ENCODE peak calls at places on chromosomes 6 and 20, in six cellular contexts. J is neuronal stem cell, M is H9, F is IMR-90, V is H1, I is trophoblast cell. L is an unnamed sample.

GRCh38 chr6:91436448-91436847 is 849.6 kb upstream of the MAP3K7 start:
- DNase-seq in J (no peak), M (no peak), F (no peak), V (no peak), I (no peak), L (no peak)

GRCh38 chr20:18851556-18852098 is 38.0 kb downstream of the SCP2D1 start:
- DNase-seq in J (no peak), M (no peak), F (no peak), V (no peak), I (no peak), L (no peak)

GRCh38 chr20:3400260-3401155 is 7.0 kb downstream of the DNAAF9 start:
- DNase-seq in J (no peak), M (no peak), F (no peak), V (no peak), I (no peak), L (no peak)

GRCh38 chr20:46970937-46971630 is 76.4 kb downstream of the EYA2 start:
- DNase-seq in J (peak), M (peak), F (peak), V (no peak), I (peak), L (peak)

GRCh38 chr6:88359530-88360202 is 193.5 kb upstream of the CNR1 start:
- DNase-seq in J (no peak), M (no peak), F (no peak), V (no peak), I (no peak), L (no peak)

GRCh38 chr20:49482621-49483017 is at the start of gene KCNB1:
- DNase-seq in J (peak), M (peak), F (peak), V (peak), I (peak), L (peak)

GRCh38 chr6:150830409-150831165 is 34.9 kb upstream of the MTHFD1L start:
- DNase-seq in J (no peak), M (no peak), F (peak), V (no peak), I (no peak), L (no peak)

GRCh38 chr20:33908351-33908750 is 85.4 kb upstream of the RALY start:
- DNase-seq in J (no peak), M (no peak), F (peak), V (no peak), I (peak), L (peak)

GRCh38 chr6:159217595-159218275 is 48.5 kb downstream of the FNDC1 start:
- DNase-seq in J (no peak), M (peak), F (peak), V (peak), I (peak), L (no peak)

GRCh38 chr6:163945813-163946212 is 531.3 kb downstream of the QKI start:
- DNase-seq in J (no peak), M (no peak), F (no peak), V (no peak), I (no peak), L (no peak)

GRCh38 chr6:7922596-7922995 is 12.0 kb upstream of the TXNDC5 start:
- DNase-seq in J (no peak), M (no peak), F (peak), V (no peak), I (no peak), L (peak)

GRCh38 chr6:39266375-39266774 is 37.1 kb upstream of the KCNK5 start:
- DNase-seq in J (no peak), M (no peak), F (no peak), V (no peak), I (no peak), L (no peak)

GRCh38 chr6:41040101-41040910 is 1.3 kb upstream of the UNC5CL start:
- DNase-seq in J (no peak), M (no peak), F (no peak), V (no peak), I (peak), L (peak)

GRCh38 chr20:54458219-54458618 is 17.2 kb upstream of the DOK5 start:
- DNase-seq in J (no peak), M (no peak), F (no peak), V (no peak), I (no peak), L (no peak)

GRCh38 chr20:54454982-54455381 is 20.4 kb upstream of the DOK5 start:
- DNase-seq in J (no peak), M (no peak), F (no peak), V (no peak), I (no peak), L (no peak)

GRCh38 chr20:54456423-54456822 is 19.0 kb upstream of the DOK5 start:
- DNase-seq in J (no peak), M (no peak), F (no peak), V (no peak), I (peak), L (no peak)

GRCh38 chr20:54459279-54459678 is 16.1 kb upstream of the DOK5 start:
- DNase-seq in J (no peak), M (no peak), F (no peak), V (no peak), I (no peak), L (no peak)

GRCh38 chr20:54456972-54457371 is 18.4 kb upstream of the DOK5 start:
- DNase-seq in J (no peak), M (no peak), F (no peak), V (no peak), I (no peak), L (no peak)
- H4K91ac ChIP-seq in J (no peak), M (no peak), F (no peak), V (no peak), I (no peak), L (no peak)

DNA sequence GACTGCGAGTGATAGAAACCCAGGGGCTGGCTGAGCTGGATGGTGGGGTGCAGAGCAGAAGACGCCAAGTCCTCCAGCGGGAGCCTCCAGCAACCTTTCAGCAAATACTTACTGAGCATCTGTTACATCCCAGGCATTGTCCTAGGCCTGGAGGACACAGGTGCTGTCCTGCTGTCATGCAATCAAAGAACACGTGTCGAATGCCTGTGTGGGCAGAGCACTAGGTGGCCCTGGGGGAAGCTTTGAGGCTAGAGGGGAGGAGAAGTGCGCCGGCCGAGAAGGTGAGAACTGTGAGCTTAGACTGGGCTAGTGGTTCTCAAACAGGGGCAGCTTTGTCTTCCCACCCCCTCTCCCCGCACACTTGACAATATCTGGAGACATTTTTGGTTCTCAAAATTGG is 233.6 kb downstream of the BMP7 start:
- DNase-seq in J (no peak), M (no peak), F (no peak), V (no peak), I (no peak), L (no peak)
- H4K91ac ChIP-seq in J (no peak), M (no peak), F (no peak), V (no peak), I (no peak), L (peak)

DNA sequence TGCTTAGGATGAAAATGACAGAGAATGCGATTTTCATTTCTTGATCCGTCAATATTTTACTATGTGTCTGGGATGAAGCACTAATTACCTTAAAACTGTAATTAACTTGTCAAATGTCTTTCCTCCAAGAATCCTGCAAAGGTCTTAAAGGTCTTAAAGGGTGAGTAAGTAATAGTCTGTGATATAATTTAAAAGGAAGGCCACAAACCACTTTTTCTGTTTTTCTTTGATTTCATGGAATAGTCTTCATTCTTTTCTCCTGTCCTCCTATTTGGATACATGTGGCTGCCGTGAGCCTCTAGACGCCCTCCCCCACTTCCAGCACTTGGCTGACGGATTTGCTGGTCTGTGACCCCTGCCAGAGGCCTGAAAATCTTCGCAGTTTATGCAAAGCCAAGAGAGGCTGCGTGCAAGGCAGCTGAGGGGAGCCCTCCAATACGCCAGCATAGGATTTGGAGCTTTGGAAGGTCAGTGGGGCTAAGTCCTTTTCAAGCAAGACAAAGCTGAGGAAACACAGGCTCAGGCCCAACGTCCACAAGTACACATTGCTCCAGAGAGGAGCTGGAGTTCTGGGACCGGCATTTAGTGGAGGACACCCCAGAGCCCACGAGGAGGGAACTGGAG is 382.5 kb downstream of the SMOC2 start:
- DNase-seq in J (peak), M (no peak), F (no peak), V (no peak), I (no peak), L (peak)
- H4K91ac ChIP-seq in J (no peak), M (no peak), F (no peak), V (no peak), I (no peak), L (no peak)

DNA sequence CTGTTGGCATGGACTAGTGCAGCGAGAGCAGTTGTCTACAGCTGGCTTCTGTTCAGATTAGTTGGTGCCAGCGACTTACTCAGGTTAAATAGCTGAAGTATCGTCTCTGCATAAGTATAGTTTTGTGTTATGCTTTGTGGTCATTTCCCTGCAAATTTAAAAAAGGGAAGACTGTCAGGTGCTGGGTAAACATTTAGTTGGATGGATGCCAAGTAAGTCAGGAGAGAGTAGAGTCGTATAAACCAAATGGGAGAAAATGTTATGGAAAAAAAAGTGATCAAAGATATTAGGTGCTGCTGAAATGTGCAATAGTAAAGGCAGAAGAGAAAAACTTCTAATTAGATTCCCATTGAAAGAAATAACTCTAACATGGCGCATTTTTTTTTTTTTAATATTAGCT is 34.1 kb upstream of the CTAGE9 start:
- DNase-seq in J (no peak), M (no peak), F (no peak), V (no peak), I (no peak), L (no peak)
- H4K91ac ChIP-seq in J (no peak), M (no peak), F (no peak), V (no peak), I (no peak), L (no peak)

GRCh38 chr20:51014797-51015722 is 7.8 kb downstream of the KCNG1 start:
- DNase-seq in J (peak), M (peak), F (peak), V (peak), I (peak), L (peak)
- H4K91ac ChIP-seq in J (no peak), M (no peak), F (no peak), V (peak), I (no peak), L (peak)

GRCh38 chr6:5004373-5005037 is 668 bp upstream of the RPP40 start:
- DNase-seq in J (no peak), M (no peak), F (no peak), V (peak), I (no peak), L (no peak)
- H4K91ac ChIP-seq in J (no peak), M (no peak), F (peak), V (no peak), I (peak), L (peak)

GRCh38 chr6:116034327-116034726 is 26.4 kb downstream of the FRK start:
- DNase-seq in J (no peak), M (no peak), F (peak), V (no peak), I (no peak), L (peak)

GRCh38 chr6:116033687-116034303 is 26.9 kb downstream of the FRK start:
- DNase-seq in J (no peak), M (no peak), F (no peak), V (no peak), I (no peak), L (no peak)

GRCh38 chr6:116035616-116036015 is 25.1 kb downstream of the FRK start:
- DNase-seq in J (no peak), M (no peak), F (no peak), V (no peak), I (no peak), L (no peak)

GRCh38 chr6:116036075-116036773 is 24.5 kb downstream of the FRK start:
- DNase-seq in J (no peak), M (no peak), F (no peak), V (no peak), I (peak), L (no peak)

DNA sequence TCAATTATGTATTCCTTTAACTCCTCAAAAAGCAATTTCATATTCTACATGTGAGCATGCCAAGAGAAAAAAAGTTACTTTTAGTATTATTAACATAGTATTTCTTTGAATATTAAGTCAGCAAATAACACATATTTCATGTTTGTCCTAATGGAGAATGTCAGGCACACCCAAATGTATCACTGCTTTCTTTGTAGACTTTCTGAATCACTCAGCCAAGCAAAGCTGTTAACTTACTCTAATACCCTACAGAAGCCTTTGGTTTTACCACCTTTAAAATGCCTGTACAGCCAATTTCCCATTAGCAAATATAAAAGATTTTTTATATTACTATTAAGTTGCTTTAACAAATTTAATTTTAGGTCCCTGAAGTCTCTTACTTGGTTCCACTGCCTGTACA is 23.8 kb downstream of the FRK start:
- DNase-seq in J (no peak), M (no peak), F (no peak), V (no peak), I (no peak), L (no peak)
- H4K91ac ChIP-seq in J (no peak), M (no peak), F (no peak), V (no peak), I (no peak), L (no peak)

DNA sequence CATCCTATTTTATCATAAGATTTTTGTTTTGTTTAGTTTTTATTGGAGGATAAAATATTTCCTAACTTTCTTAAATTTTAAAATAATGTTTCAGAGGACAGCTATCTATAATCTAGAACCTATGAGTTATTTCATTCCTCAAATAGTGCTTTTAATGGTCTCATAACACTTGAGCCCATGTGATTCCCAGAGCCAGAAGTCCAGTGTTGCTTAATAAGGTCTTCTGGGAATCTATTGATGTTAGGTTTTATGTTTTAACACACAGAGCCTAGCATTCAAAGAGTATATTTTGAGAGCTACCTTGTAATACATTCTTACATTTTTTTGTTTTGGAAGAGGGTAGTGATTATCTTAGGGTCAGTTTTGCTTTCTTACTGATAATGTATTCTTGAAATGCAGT is 200.2 kb downstream of the CENPW start:
- DNase-seq in J (no peak), M (no peak), F (no peak), V (no peak), I (no peak), L (no peak)
- H4K91ac ChIP-seq in J (no peak), M (no peak), F (no peak), V (no peak), I (no peak), L (no peak)

GRCh38 chr6:161347988-161348627 is 74.2 kb upstream of the AGPAT4 start:
- DNase-seq in J (no peak), M (no peak), F (no peak), V (no peak), I (no peak), L (no peak)

GRCh38 chr6:161344640-161345039 is 70.8 kb upstream of the AGPAT4 start:
- DNase-seq in J (no peak), M (no peak), F (no peak), V (no peak), I (peak), L (no peak)

GRCh38 chr6:161348628-161348994 is 74.8 kb upstream of the AGPAT4 start:
- DNase-seq in J (no peak), M (no peak), F (no peak), V (no peak), I (no peak), L (no peak)

GRCh38 chr6:161349886-161350285 is 76.0 kb upstream of the AGPAT4 start:
- DNase-seq in J (no peak), M (no peak), F (no peak), V (no peak), I (no peak), L (no peak)

DNA sequence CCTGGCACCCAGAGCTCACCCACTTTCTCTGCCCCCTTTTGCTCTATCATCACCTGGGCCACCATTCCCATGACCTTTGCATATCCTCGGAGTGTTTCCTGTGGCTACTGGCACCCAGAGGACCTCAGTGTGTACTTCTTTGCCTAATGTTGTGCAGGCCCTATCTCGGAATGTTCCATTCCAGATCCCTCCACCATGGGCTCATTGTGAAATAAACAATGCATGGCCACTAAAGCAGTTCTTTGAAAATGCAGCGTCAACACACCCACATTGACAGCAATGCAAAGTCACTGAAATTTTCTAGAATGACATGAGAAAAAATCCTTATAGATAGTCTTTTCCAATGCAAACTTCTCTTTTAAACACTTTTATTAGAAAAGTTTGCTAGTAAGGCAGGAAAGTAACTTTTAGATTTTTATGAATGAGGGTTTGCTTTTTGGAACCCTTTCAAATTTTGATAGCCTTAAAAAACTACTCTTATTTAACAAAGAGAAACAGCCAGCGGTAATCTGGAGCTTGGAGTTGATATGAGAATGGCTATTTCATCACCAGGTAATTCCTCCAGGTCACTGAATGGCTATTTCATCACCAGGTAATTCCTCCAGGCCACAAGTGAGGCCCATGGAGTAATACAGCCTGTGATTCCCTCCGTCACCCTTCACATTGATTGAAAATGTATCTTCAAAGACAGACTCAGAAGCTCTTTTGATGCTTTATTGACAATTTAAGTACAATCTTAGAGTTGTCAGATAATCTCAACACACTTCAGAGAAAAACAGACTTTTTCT is 73.0 kb upstream of the AGPAT4 start:
- DNase-seq in J (no peak), M (no peak), F (no peak), V (no peak), I (peak), L (no peak)
- H4K91ac ChIP-seq in J (no peak), M (no peak), F (no peak), V (no peak), I (no peak), L (no peak)

DNA sequence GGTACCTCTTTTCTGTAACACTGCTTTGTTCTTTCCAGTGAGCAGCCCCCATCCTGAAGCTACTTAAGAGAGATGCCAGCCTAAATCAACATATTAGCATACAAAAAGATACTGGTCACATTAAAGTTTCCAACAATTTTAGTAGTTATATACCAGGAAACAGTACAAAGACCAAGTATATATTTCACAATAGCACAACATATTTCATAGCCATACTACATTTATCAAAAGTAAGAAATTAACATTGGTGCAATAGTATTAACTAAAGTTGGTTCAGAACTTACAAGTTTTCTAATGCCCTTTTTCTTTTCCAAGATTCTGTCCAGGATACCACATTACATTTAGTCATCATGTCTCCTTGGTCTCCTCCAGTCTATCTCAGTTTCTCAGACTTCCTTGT is 641.0 kb upstream of the GJE1 start:
- DNase-seq in J (no peak), M (no peak), F (no peak), V (no peak), I (no peak), L (no peak)
- H4K91ac ChIP-seq in J (no peak), M (no peak), F (no peak), V (no peak), I (no peak), L (no peak)

L was measured in mesenchymal stem cell.